ENCODE peak calls at places on chromosome 16, in five cellular contexts. W is thyroid gland, I is HCT116, D is left ventricle myocardium inferior, U is A549. X is an unnamed sample. For H3K4me1, the result is how much of the 10 kb centered on the place peaks cover.

GRCh38 chr16:64459821-64460220 is 662.0 kb downstream of the CDH11 start:
- DNase-seq in W (peak), I (no peak), D (no peak), U (no peak), X (no peak)

GRCh38 chr16:74877706-74878105 is 103.1 kb upstream of the FA2H start:
- DNase-seq in W (no peak), I (no peak), D (no peak), U (no peak), X (no peak)

GRCh38 chr16:71916397-71916920 is 21.1 kb downstream of the IST1 start:
- DNase-seq in W (no peak), I (no peak), D (no peak), U (no peak), X (no peak)

GRCh38 chr16:80993293-80993691 is 13.4 kb downstream of the CMC2 start:
- DNase-seq in W (no peak), I (no peak), D (no peak), U (peak), X (peak)

GRCh38 chr16:66116163-66116792 is 250.2 kb upstream of the CDH5 start:
- DNase-seq in W (no peak), I (no peak), D (no peak), U (no peak), X (no peak)

GRCh38 chr16:16045879-16046278 is 96.5 kb downstream of the ABCC1 start:
- DNase-seq in W (no peak), I (no peak), D (no peak), U (no peak), X (no peak)

GRCh38 chr16:30532285-30533145 is 2.1 kb downstream of the ZNF747 start:
- DNase-seq in W (no peak), I (no peak), D (no peak), U (no peak), X (no peak)

GRCh38 chr16:890217-890616 is 80.6 kb downstream of the LMF1 start:
- DNase-seq in W (no peak), I (no peak), D (peak), U (no peak), X (no peak)

GRCh38 chr16:2032285-2033056 is 5.8 kb downstream of the NHERF2 start:
- DNase-seq in W (peak), I (no peak), D (peak), U (no peak), X (no peak)

GRCh38 chr16:87371261-87371866 is 12.2 kb downstream of the FBXO31 start:
- DNase-seq in W (no peak), I (no peak), D (no peak), U (no peak), X (no peak)

GRCh38 chr16:50699345-50700159 is 6.1 kb downstream of the NOD2 start:
- DNase-seq in W (no peak), I (no peak), D (no peak), U (peak), X (no peak)

GRCh38 chr16:81318711-81319110 is 3.9 kb downstream of the GAN start:
- DNase-seq in W (no peak), I (no peak), D (no peak), U (no peak), X (no peak)

GRCh38 chr16:85306793-85307551 is 194.7 kb upstream of the CIBAR2 start:
- DNase-seq in W (peak), I (no peak), D (no peak), U (no peak), X (no peak)
- H3K4me1 ChIP-seq in W (half or more), I (under half), D (half or more), U (under half), X (under half)

DNA sequence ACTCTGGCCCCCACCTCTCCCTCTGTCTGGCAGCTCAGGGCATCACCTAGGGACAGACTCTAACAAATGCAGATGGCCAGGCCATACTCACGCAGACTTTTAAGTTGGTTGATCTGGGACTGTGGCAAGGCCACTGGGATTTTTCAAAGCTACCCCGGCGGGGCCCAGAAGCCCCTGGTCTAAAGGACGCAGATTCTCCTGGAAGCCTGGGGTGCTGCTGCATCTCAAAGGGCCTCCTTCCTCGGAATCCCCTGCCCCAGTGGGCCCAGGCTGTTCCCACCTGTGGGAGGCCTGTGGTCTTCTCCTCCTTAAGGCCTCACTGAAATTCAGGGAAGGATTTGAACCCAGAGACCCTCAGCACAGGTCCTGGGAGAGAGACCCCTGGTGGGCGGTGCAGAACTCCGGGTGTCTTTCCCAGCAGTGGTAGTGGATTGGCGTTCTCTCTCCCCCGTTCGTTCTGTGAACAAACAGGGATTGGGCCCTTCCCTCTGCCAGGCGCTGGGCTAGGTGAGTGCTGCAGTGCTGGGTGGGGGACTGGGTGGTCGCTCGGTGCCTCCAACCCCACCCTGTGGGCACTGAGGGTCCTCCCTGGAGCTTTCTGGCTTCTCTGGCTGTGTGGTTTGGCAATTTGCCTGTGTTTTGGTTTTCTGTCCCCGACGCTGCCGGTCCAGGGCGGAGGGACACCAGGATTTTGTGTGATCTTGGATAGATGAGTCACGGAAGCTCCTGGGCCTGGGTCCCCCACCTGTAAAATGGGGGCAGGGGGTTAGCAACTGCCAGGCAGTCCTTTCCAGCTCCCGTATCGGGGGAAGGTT is 160.6 kb upstream of the GSE1 start:
- DNase-seq in W (no peak), I (no peak), D (no peak), U (no peak), X (no peak)
- TF ChIP-seq CTCF in W (no peak), I (no peak), D (no peak), U (no peak), X (no peak)

GRCh38 chr16:89297156-89297869 is 79.8 kb downstream of the ZNF778 start:
- DNase-seq in W (no peak), I (no peak), D (no peak), U (no peak), X (no peak)
- H3K4me1 ChIP-seq in W (under half), I (under half), D (half or more), U (under half), X (under half)

GRCh38 chr16:22969567-22969966 is 155.6 kb downstream of the HS3ST2 start:
- DNase-seq in W (peak), I (no peak), D (no peak), U (no peak), X (no peak)
- TF ChIP-seq CTCF in W (no peak), I (no peak), D (no peak), U (no peak), X (no peak)

DNA sequence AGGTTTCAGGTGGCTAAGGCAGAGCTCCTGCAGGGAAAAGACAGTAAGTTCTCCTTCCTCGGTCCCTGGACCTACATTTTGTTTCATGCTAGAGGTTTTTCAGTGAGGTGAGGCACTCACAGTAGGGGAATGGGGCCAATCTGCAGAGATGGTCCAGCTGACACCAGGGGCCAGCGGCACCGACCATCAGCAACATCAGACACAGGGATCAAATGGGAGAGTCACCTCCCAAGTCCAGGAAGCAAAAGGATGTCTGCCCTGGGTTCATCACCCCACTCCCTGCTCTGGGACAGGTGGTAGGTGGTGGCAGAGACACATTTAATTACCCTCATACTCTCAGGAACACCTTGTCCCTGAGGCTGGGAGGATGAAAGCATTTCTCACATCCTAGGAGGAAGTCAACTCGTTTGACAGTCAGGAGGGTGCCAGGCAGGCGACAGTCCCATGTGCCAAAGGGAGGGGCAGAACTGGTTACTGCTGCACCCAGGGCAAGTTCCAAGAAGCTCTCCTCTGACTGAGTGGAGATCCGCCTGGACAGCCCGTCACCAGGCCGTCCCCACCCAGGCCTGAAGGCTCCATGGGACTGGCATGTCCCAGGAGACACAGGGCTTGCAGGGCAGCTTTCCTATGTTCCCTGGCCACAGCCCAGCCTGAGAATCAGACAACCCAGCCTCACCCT is 19.2 kb downstream of the ATP6V0D1 start:
- DNase-seq in W (peak), I (no peak), D (no peak), U (no peak), X (no peak)
- H3K4me1 ChIP-seq in W (half or more), I (under half), D (half or more), U (under half), X (under half)

DNA sequence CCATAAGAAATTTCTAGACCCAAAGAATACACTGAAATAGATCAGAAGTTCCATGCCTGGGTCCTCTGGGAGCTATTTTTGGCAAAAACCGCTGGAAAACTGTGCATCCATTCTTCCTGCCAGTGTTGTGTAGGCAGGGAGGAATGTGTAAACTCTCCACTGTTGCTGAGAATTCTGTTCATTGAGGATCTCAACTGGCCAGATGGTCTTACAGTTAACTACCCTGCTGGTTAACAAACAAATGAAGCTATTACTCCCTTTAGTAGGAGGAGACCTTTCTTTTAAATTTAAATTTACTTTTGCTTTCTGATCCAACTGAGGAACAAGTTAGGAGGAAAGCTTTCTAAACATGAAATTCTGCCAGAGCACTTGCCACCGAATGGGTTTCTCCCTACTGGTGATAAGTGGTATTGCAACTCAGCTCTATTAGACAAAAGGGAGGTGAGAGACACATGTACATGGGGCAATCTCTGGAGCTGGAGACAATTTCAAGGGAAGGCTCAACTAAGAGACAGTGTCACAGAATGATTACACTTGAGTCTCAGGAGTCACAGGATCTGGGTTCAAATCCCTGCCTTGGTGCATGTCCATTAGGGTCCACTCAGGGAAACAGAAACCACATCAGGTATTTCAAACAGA is 37.6 kb downstream of the SOCS1 start:
- DNase-seq in W (no peak), I (no peak), D (no peak), U (peak), X (no peak)
- TF ChIP-seq CTCF in W (no peak), I (peak), D (peak), U (peak), X (peak)

DNA sequence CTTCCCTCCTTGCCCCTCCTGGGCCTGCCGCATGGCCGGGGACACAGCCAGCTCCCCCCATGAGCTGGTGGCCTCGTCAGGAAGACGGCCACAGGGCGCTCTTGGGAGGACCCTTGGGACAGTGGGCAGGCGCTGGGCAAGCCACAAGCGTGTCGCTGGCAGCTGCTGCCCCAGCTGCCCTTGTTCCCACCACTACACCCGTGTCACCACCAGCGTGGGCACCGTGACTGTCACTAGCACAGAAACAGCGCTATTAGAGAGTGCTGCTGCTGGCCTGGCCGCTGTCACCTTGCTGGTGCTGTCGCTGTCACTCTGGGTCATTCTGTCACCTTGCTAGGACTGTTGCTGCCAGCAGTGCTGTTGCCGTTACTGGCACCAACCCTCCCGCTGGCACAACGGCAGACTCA is 47.2 kb downstream of the ZFPM1 start:
- DNase-seq in W (no peak), I (no peak), D (peak), U (no peak), X (no peak)
- H3K4me1 ChIP-seq in W (under half), I (under half), D (under half), U (under half), X (half or more)

GRCh38 chr16:12215302-12216105 is 239.0 kb downstream of the SNX29 start:
- DNase-seq in W (no peak), I (no peak), D (no peak), U (no peak), X (no peak)
- TF ChIP-seq CTCF in W (no peak), I (peak), D (peak), U (no peak), X (no peak)

X was measured in Caco-2.